ENCODE peak calls at places on chromosomes 11 and 22, in four cellular contexts. E is GM23338, C is tibial nerve, L is HFF-Myc. S is an unnamed sample.
A peak's percentile ranks its signal among the peaks of the same experiment; 100 is the strongest.

GRCh38 chr11:100687032-100687629 is at the start of gene ARHGAP42:
- DNase-seq in E (peak; percentile 92), C (peak; percentile 36), L (no peak), S (no peak)

GRCh38 chr11:76293189-76293631 is 86.9 kb upstream of the WNT11 start:
- DNase-seq in E (no peak), C (no peak), L (no peak), S (no peak)

GRCh38 chr22:22463855-22464540 is 44.5 kb downstream of the ZNF280B start:
- DNase-seq in E (peak; percentile 90), C (peak; percentile 82), L (peak; percentile 54), S (peak; percentile 3)

GRCh38 chr11:114774599-114775365 is 96.5 kb downstream of the NXPE2 start:
- DNase-seq in E (peak; percentile 90), C (no peak), L (no peak), S (no peak)

GRCh38 chr11:27317751-27318150 is 45.3 kb downstream of the CCDC34 start:
- DNase-seq in E (no peak), C (no peak), L (peak; percentile 36), S (no peak)

GRCh38 chr11:102994101-102994500 is 38.6 kb upstream of the MMP13 start:
- DNase-seq in E (no peak), C (no peak), L (no peak), S (no peak)

GRCh38 chr22:31148516-31148915 is 8.2 kb upstream of the PLA2G3 start:
- DNase-seq in E (no peak), C (no peak), L (no peak), S (no peak)

GRCh38 chr22:23064381-23065068 is 5.8 kb upstream of the GNAZ start:
- DNase-seq in E (no peak), C (no peak), L (no peak), S (no peak)

GRCh38 chr22:50314455-50315288 is 7.2 kb upstream of the PLXNB2 start:
- DNase-seq in E (peak; percentile 46), C (no peak), L (no peak), S (no peak)

GRCh38 chr11:46367244-46367915 is 14.1 kb upstream of the MDK start:
- DNase-seq in E (peak; percentile 86), C (peak; percentile 67), L (no peak), S (no peak)

DNA sequence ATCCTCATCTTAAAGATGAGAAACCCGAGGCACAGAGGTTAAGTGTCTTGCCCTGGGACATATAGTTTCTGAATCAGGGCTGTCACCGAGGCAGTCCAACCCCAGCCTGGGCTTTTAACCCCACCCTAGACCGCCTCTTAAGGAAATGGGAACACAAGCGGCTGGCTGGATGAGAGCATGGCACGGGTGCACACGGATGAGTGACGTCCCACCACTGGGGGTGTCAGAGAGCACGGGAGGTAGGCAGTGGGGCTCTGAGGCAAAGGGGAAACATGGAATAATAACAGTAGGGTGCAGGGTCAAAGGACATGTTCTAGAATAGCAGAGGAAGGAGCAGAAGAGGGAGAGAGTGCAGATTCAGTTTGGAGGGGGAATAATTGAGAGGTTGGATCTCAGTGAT is 22.3 kb downstream of the PPFIBP2 start:
- DNase-seq in E (peak; percentile 71), C (no peak), L (no peak), S (no peak)
- TF ChIP-seq CTCF in E (peak; percentile 62), C (peak; percentile 18), L (peak; percentile 4), S (peak; percentile 11)

DNA sequence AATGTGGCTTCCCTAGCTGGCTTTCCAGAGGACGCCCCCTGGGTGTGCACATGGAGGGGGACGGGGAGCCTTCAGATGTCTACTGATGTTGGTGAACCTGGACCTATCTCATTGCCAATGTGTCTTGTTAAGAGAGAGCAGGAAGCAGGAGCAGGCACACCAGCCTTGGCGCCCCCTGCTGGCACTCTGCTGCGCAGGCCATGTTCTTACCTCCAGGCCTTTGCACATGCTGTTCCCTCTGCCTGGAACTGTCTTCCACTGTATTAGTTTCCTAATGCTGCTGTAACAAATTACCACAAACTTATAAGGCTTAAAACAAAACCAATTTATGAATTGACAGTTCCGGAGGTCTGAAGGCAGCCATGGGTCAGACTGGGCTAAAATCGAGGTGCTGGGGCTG is 23.6 kb upstream of the MN1 start:
- DNase-seq in E (peak; percentile 66), C (no peak), L (no peak), S (no peak)
- TF ChIP-seq CTCF in E (peak; percentile 83), C (no peak), L (peak; percentile 70), S (peak; percentile 38)

GRCh38 chr22:42399315-42400271 is 32.6 kb downstream of the NFAM1 start:
- DNase-seq in E (peak; percentile 54), C (peak; percentile 17), L (no peak), S (no peak)
- TF ChIP-seq CTCF in E (peak; percentile 41), C (no peak), L (no peak), S (no peak)

DNA sequence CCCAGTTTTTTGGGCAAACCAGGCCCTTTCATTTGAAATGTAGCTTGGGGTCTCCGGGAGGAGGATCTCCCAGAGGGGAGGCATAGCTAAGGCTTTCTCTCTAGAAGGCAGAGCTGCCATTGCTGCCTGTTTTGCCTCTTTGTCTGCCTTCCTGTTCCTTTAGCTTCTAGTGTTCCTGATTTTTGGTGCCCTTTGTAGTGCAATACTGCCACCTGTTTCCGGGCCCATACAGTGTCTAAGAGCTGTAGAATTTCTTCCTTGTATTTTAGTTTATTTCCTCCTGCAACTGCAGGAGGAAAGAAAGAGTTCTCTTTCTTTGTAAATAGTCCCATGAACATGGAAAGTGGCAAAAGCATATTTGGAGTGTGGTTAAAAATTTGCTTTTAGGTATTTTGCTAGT is 19.3 kb upstream of the GLYATL1 start:
- DNase-seq in E (no peak), C (no peak), L (no peak), S (no peak)
- TF ChIP-seq CTCF in E (peak; percentile 24), C (no peak), L (no peak), S (no peak)

GRCh38 chr11:127493330-127493729 is 492.8 kb upstream of the KIRREL3 start:
- DNase-seq in E (peak; percentile 59), C (no peak), L (peak; percentile 5), S (no peak)
- TF ChIP-seq CTCF in E (peak; percentile 71), C (no peak), L (peak; percentile 47), S (peak; percentile 17)

DNA sequence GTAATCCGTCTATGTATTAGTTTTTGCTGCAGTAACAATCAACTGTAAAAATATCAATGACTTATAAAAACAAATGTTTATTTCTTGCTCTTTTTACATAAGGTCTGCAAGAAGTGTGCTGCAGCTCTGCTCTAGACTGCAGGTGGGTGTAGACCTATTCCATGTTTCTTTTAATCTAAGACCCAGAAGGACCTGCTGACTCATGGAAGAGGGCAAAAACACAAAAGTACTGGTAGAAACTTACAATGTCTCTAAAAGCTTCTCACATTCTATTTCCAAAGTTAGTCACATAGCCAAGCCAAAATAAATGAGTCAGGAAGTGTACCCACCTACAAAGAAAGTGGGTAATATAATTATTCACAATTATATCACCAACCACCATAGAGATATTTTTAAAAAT is 435.9 kb upstream of the FAT3 start:
- DNase-seq in E (no peak), C (no peak), L (no peak), S (no peak)
- TF ChIP-seq CTCF in E (no peak), C (no peak), L (no peak), S (no peak)

S was measured in AG09309.